ENCODE peak calls at places on chromosome 15, in seven cellular contexts. B, J, V, U, Z, I and C are unnamed samples.

GRCh38 chr15:82917252-82917651 is 35.3 kb downstream of the HOMER2 start:
- DNase-seq in B (no peak), J (no peak), U (no peak), Z (no peak), V (no peak), I (no peak), C (no peak)

GRCh38 chr15:48459571-48460461 is 128.6 kb downstream of the DUT start:
- DNase-seq in B (no peak), V (no peak), J (no peak), Z (no peak), U (no peak), I (peak), C (peak)

GRCh38 chr15:63041982-63042878 is at the start of gene TPM1:
- DNase-seq in V (no peak), J (no peak), B (peak), Z (no peak), U (peak), I (peak), C (peak)

GRCh38 chr15:78306176-78306774 is 6.9 kb upstream of the SKIC8 start:
- DNase-seq in V (no peak), U (no peak), I (peak), B (no peak), Z (no peak), J (no peak), C (peak)

GRCh38 chr15:100141304-100142080 is 200.3 kb downstream of the ADAMTS17 start:
- DNase-seq in I (peak), Z (no peak), J (no peak), U (no peak), V (no peak), B (no peak), C (peak)

GRCh38 chr15:78212546-78213424 is 21.6 kb downstream of the ACSBG1 start:
- DNase-seq in U (no peak), J (no peak), I (peak), Z (no peak), V (no peak), B (no peak), C (peak)

GRCh38 chr15:45180201-45180600 is 7.6 kb downstream of the SHF start:
- DNase-seq in Z (peak), U (no peak), B (no peak), I (no peak), V (no peak), J (no peak), C (peak)

GRCh38 chr15:94229591-94230365 is 1.6 kb upstream of the MCTP2 start:
- DNase-seq in J (no peak), Z (peak), U (peak), I (no peak), B (no peak), V (no peak), C (no peak)

GRCh38 chr15:82699726-82700125 is 9.9 kb downstream of the AP3B2 start:
- DNase-seq in U (no peak), Z (no peak), J (no peak), V (no peak), B (no peak), I (peak), C (no peak)

GRCh38 chr15:25136119-25136518 is 181.3 kb downstream of the SNRPN start:
- DNase-seq in V (no peak), Z (no peak), I (peak), B (no peak), J (peak), U (no peak), C (no peak)

GRCh38 chr15:60328852-60329443 is 68.8 kb downstream of the ANXA2 start:
- DNase-seq in V (peak), J (no peak), I (peak), Z (no peak), U (peak), B (peak), C (no peak)

GRCh38 chr15:96327155-96327741 is 3.3 kb upstream of the NR2F2 start:
- DNase-seq in I (peak), J (peak), V (no peak), B (no peak), U (peak), Z (no peak), C (no peak)